ENCODE peak calls at places on chromosomes 16 and 17, in six cellular contexts. W, H, T, D, F and Z are unnamed samples.

GRCh38 chr17:51430581-51430980 is 170.2 kb downstream of the UTP18 start:
- DNase-seq in W (no peak), F (no peak), D (no peak), T (no peak), H (no peak), Z (no peak)

GRCh38 chr17:19933221-19933620 is 44.4 kb downstream of the AKAP10 start:
- DNase-seq in F (no peak), H (no peak), W (no peak), T (no peak), D (no peak), Z (no peak)

GRCh38 chr17:57532556-57532955 is 212.5 kb downstream of the CCDC182 start:
- DNase-seq in H (no peak), W (no peak), F (no peak), T (no peak), D (no peak), Z (no peak)

GRCh38 chr17:62625870-62626200 is 1.6 kb upstream of the MRC2 start:
- DNase-seq in W (no peak), H (no peak), T (no peak), D (no peak), F (no peak), Z (no peak)

GRCh38 chr16:67805718-67806427 is 487 bp downstream of the RANBP10 start:
- DNase-seq in W (no peak), F (no peak), T (no peak), H (no peak), D (no peak), Z (no peak)

GRCh38 chr17:21042434-21043295 is at the start of gene USP22:
- DNase-seq in F (no peak), D (peak; percentile 81), H (peak; percentile 94), W (peak; percentile 98), T (peak; percentile 77), Z (no peak)

GRCh38 chr17:76550712-76551615 is 11.1 kb downstream of the PRCD start:
- DNase-seq in T (no peak), W (peak; percentile 58), H (no peak), D (no peak), F (no peak), Z (no peak)

GRCh38 chr17:65170839-65171238 is 33.7 kb downstream of the RGS9 start:
- DNase-seq in D (no peak), F (no peak), T (no peak), W (no peak), H (no peak), Z (no peak)

GRCh38 chr17:61815863-61816523 is 47.3 kb downstream of the BRIP1 start:
- DNase-seq in F (no peak), D (no peak), H (no peak), W (no peak), T (no peak), Z (no peak)

GRCh38 chr17:2856727-2857126 is 60.5 kb downstream of the RAP1GAP2 start:
- DNase-seq in T (no peak), W (no peak), H (no peak), F (no peak), D (no peak), Z (no peak)

GRCh38 chr17:6374271-6374691 is 60.6 kb downstream of the AIPL1 start:
- DNase-seq in T (no peak), H (no peak), D (no peak), W (no peak), F (peak; percentile 38), Z (no peak)

GRCh38 chr16:75152635-75153034 is 4.3 kb downstream of the ZFP1 start:
- DNase-seq in W (no peak), F (no peak), D (no peak), T (no peak), H (peak; percentile 13), Z (no peak)

GRCh38 chr16:89741342-89742014 is 20.1 kb downstream of the ZNF276 start:
- DNase-seq in F (no peak), T (no peak), H (no peak), D (no peak), W (no peak), Z (no peak)

GRCh38 chr17:62718420-62718819 is 89.7 kb downstream of the MARCHF10 start:
- DNase-seq in H (no peak), W (peak; percentile 45), F (peak; percentile 75), T (no peak), D (no peak), Z (no peak)

GRCh38 chr16:53372942-53373871 is 61.1 kb upstream of the RBL2 start:
- DNase-seq in H (peak; percentile 33), T (no peak), F (no peak), W (no peak), D (no peak), Z (no peak)

GRCh38 chr17:17719199-17719940 is 38.1 kb downstream of the RAI1 start:
- DNase-seq in T (no peak), D (no peak), H (no peak), F (no peak), W (no peak), Z (no peak)

GRCh38 chr17:10657123-10657522 is at the start of gene MYH3:
- DNase-seq in T (no peak), H (no peak), F (no peak), D (no peak), W (no peak), Z (no peak)

GRCh38 chr17:12599185-12599920 is 66.3 kb upstream of the MYOCD start:
- DNase-seq in F (no peak), W (peak; percentile 11), T (no peak), D (no peak), H (no peak), Z (no peak)

GRCh38 chr17:74671031-74671771 is 41.5 kb downstream of the CD300LF start:
- DNase-seq in H (peak; percentile 49), F (peak; percentile 1), D (no peak), W (peak; percentile 71), T (peak; percentile 10), Z (peak; percentile 70)

GRCh38 chr16:57694556-57695377 is at the start of gene DRC7:
- DNase-seq in W (no peak), T (peak; percentile 16), F (peak; percentile 39), D (peak; percentile 86), H (peak; percentile 66), Z (peak; percentile 32)

GRCh38 chr17:48632579-48633265 is 6.6 kb upstream of the HOXB9 start:
- DNase-seq in W (no peak), T (no peak), D (no peak), F (no peak), H (no peak), Z (no peak)

GRCh38 chr17:72976971-72977767 is 115.3 kb downstream of the SLC39A11 start:
- DNase-seq in D (peak; percentile 76), F (peak; percentile 63), T (peak; percentile 20), W (peak; percentile 90), H (peak; percentile 26), Z (no peak)

GRCh38 chr16:87924041-87924851 is 12.1 kb downstream of the CA5A start:
- DNase-seq in H (peak; percentile 88), D (no peak), W (no peak), T (no peak), F (peak; percentile 45), Z (no peak)

GRCh38 chr17:75979705-75980187 is 706 bp downstream of the TEN1 start:
- DNase-seq in H (no peak), W (no peak), F (peak; percentile 16), T (no peak), D (no peak), Z (no peak)

GRCh38 chr16:20814761-20815160 is 8.4 kb downstream of the REXO5 start:
- DNase-seq in W (no peak), H (no peak), D (no peak), T (no peak), F (no peak), Z (peak; percentile 3)

GRCh38 chr17:33968350-33969044 is 286.6 kb upstream of the CCL2 start:
- DNase-seq in W (no peak), F (no peak), D (peak; percentile 15), T (no peak), H (peak; percentile 29), Z (no peak)

GRCh38 chr17:7862692-7863437 is 5.1 kb downstream of the CYB5D1 start:
- DNase-seq in W (peak; percentile 64), F (no peak), T (no peak), H (no peak), D (peak; percentile 47), Z (no peak)

GRCh38 chr16:72847187-72848044 is 200.5 kb downstream of the ZFHX3 start:
- DNase-seq in D (peak; percentile 26), T (no peak), F (no peak), H (peak; percentile 65), W (peak; percentile 49), Z (no peak)

GRCh38 chr17:74737299-74738050 is 419 bp downstream of the RAB37 start:
- DNase-seq in F (no peak), W (no peak), D (no peak), T (no peak), H (peak; percentile 75), Z (no peak)

GRCh38 chr16:85528528-85529387 is 84.4 kb upstream of the GSE1 start:
- DNase-seq in T (no peak), F (no peak), D (no peak), W (peak; percentile 39), H (peak; percentile 63), Z (no peak)

GRCh38 chr17:64343833-64344637 is 46.6 kb downstream of the PECAM1 start:
- DNase-seq in W (peak; percentile 60), H (no peak), T (no peak), F (peak; percentile 78), D (peak; percentile 44), Z (peak; percentile 36)